ENCODE peak calls at places on chromosomes 7 and 10, in nine cellular contexts. X, Q, D, O, E, C, W, G and A are unnamed samples.

GRCh38 chr7:50690541-50691011 is 92.1 kb downstream of the GRB10 start:
- DNase-seq in X (no peak), D (no peak), Q (no peak), W (no peak), E (no peak), G (no peak), C (no peak), O (no peak), A (peak)

GRCh38 chr7:122717356-122718089 is 14.8 kb upstream of the RNF148 start:
- DNase-seq in O (no peak), G (no peak), E (no peak), C (no peak), W (no peak), X (no peak), Q (no peak), D (no peak), A (no peak)

GRCh38 chr7:51376420-51377092 is 59.9 kb upstream of the COBL start:
- DNase-seq in W (no peak), O (no peak), X (peak), D (peak), C (peak), E (no peak), G (no peak), Q (peak), A (no peak)

GRCh38 chr10:86821600-86821999 is 65.2 kb downstream of the BMPR1A start:
- DNase-seq in Q (no peak), D (no peak), W (no peak), O (no peak), G (no peak), X (peak), E (no peak), C (no peak), A (no peak)

GRCh38 chr10:22433875-22434274 is 88.6 kb downstream of the SPAG6 start:
- DNase-seq in O (peak), E (no peak), C (peak), Q (peak), G (no peak), W (no peak), D (peak), X (peak), A (no peak)

GRCh38 chr10:28947209-28947608 is 269.9 kb downstream of the BAMBI start:
- DNase-seq in Q (peak), D (no peak), C (no peak), O (no peak), X (peak), E (no peak), W (no peak), G (no peak), A (no peak)

GRCh38 chr10:52879181-52879607 is 106.6 kb upstream of the MBL2 start:
- DNase-seq in C (peak), G (no peak), O (no peak), Q (no peak), E (no peak), D (no peak), W (no peak), X (peak), A (no peak)

GRCh38 chr7:16433568-16434122 is 12.3 kb upstream of the CRPPA start:
- DNase-seq in X (no peak), E (no peak), Q (no peak), C (no peak), G (no peak), W (no peak), D (no peak), O (no peak), A (no peak)

GRCh38 chr7:117019287-117019686 is 66.0 kb downstream of the ST7 start:
- DNase-seq in E (no peak), W (no peak), D (peak), C (peak), Q (no peak), O (no peak), G (no peak), X (no peak), A (no peak)

DNA sequence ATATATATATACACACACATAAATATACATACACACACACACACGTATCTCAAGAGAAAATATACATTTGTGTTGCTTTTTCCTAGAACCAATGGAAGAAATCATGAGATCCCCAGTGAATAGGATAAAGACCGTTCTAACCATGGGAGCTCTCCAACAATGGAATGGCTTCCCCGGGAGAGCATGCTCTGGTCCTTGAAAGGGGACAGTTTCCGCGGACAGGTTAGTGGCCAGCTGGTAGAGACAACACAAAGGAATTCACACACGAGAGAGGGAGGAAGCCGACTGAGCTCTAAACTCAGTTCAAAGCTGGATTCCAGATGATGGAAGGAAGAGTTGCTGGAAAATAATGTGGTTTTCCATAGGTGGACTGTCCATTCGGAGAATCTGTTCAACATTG is 72.7 kb downstream of the SLC37A3 start:
- DNase-seq in Q (no peak), D (no peak), C (no peak), G (no peak), W (no peak), O (peak), X (no peak), E (no peak), A (peak)
- H3K4me3 ChIP-seq in Q (no peak), D (no peak), C (no peak), G (no peak), W (no peak), O (no peak), X (no peak), E (no peak), A (no peak)

GRCh38 chr7:106289848-106290247 is 5.1 kb upstream of the NAMPT start:
- DNase-seq in Q (no peak), G (no peak), O (no peak), X (peak), E (no peak), W (no peak), C (peak), D (no peak), A (no peak)

GRCh38 chr7:106285051-106285800 is 443 bp upstream of the NAMPT start:
- DNase-seq in O (peak), E (peak), X (peak), W (peak), G (peak), D (peak), Q (peak), C (peak), A (peak)

GRCh38 chr7:106285801-106286492 is 1.2 kb upstream of the NAMPT start:
- DNase-seq in Q (no peak), G (no peak), W (peak), D (no peak), O (no peak), E (peak), C (no peak), X (no peak), A (no peak)

GRCh38 chr7:106290319-106290718 is 5.5 kb upstream of the NAMPT start:
- DNase-seq in G (no peak), C (no peak), W (no peak), D (no peak), X (no peak), O (no peak), E (no peak), Q (peak), A (no peak)

DNA sequence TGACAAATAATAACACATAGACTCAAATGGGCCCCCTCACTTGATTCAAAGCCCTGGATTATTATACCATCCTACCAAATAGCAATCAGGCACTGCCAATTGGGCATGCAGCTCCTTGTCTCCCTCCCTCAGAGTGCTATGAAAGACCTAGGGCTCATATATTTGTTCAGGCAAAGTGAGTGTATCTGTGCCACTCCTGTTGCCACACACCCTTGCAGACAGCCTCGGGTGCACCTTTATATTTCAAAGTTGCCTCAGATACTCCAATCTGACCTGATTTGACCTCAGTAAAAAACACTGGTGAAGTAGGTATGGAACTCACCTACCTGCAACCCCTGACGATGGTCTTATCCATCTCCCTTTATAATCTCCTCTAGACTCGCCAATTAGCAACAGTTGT is 3.0 kb upstream of the NAMPT start:
- DNase-seq in G (no peak), E (no peak), Q (no peak), C (no peak), W (no peak), O (no peak), X (no peak), D (no peak), A (no peak)
- TF ChIP-seq EZH2phosphoT487 in G (no peak), E (no peak), Q (no peak), C (no peak), W (no peak), O (no peak), X (no peak), D (no peak), A (no peak)

GRCh38 chr10:100372415-100373297 is 25.6 kb downstream of the SCD start:
- DNase-seq in W (no peak), D (no peak), X (peak), C (no peak), Q (no peak), E (no peak), O (no peak), G (no peak), A (no peak)
- H3K4me3 ChIP-seq in W (peak), D (peak), X (peak), C (peak), Q (no peak), E (peak), O (peak), G (peak), A (peak)

GRCh38 chr7:157568785-157569584 is 232.2 kb downstream of the DNAJB6 start:
- DNase-seq in G (peak), D (no peak), Q (peak), X (peak), W (peak), O (peak), C (no peak), E (peak), A (peak)
- TF ChIP-seq EZH2phosphoT487 in G (no peak), D (no peak), Q (no peak), X (no peak), W (no peak), O (no peak), C (no peak), E (no peak), A (no peak)

GRCh38 chr7:150342119-150342405 is 633 bp upstream of the RARRES2 start:
- DNase-seq in G (no peak), X (no peak), O (no peak), W (no peak), C (no peak), E (no peak), Q (no peak), D (no peak), A (no peak)

GRCh38 chr7:150341263-150342118 is at the start of gene RARRES2:
- DNase-seq in Q (peak), X (no peak), E (no peak), G (peak), C (no peak), O (peak), W (no peak), D (no peak), A (peak)

GRCh38 chr7:150339369-150339768 is 2.1 kb downstream of the RARRES2 start:
- DNase-seq in C (no peak), Q (no peak), O (no peak), W (no peak), X (no peak), E (no peak), G (no peak), D (no peak), A (no peak)

GRCh38 chr7:150340024-150340749 is 1.2 kb downstream of the RARRES2 start:
- DNase-seq in Q (peak), G (no peak), E (no peak), X (peak), O (peak), C (no peak), D (no peak), W (no peak), A (peak)

DNA sequence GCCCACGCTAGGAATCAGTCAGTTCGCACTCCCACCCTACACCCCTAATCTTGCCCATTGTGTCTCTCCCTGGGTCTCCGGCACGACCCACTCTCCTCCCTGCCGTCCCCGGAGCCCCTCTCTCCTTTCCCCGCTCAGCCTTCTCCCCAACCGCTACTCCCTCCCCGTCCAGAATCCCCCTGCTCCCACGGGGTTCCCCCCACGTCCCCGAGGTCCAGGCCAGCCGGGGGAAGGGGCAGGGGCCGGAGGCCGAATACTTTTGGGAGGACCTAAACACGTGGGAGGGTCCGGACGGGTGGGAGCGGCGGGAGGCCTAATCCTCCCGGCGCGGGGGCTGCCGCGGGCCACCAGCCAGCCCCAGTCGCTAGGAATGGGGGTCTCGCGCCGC is 560 bp downstream of the RARRES2 start:
- DNase-seq in C (no peak), W (no peak), G (no peak), E (no peak), X (no peak), O (no peak), Q (no peak), D (no peak), A (no peak)
- H3K4me3 ChIP-seq in C (no peak), W (no peak), G (no peak), E (no peak), X (no peak), O (peak), Q (peak), D (no peak), A (peak)

GRCh38 chr10:132572545-132572937 is 35.0 kb downstream of the INPP5A start:
- DNase-seq in O (no peak), C (peak), W (no peak), E (peak), D (no peak), Q (no peak), X (peak), G (no peak), A (peak)

GRCh38 chr10:132575320-132576201 is 38.0 kb downstream of the INPP5A start:
- DNase-seq in D (no peak), Q (peak), E (no peak), O (no peak), C (peak), X (no peak), W (no peak), G (no peak), A (no peak)

GRCh38 chr10:132574288-132574687 is 36.7 kb downstream of the INPP5A start:
- DNase-seq in X (no peak), W (no peak), E (no peak), D (no peak), C (no peak), Q (no peak), O (no peak), G (no peak), A (no peak)

GRCh38 chr10:132576671-132577349 is 39.2 kb downstream of the INPP5A start:
- DNase-seq in Q (no peak), W (no peak), D (no peak), C (no peak), G (no peak), O (no peak), E (no peak), X (no peak), A (no peak)

DNA sequence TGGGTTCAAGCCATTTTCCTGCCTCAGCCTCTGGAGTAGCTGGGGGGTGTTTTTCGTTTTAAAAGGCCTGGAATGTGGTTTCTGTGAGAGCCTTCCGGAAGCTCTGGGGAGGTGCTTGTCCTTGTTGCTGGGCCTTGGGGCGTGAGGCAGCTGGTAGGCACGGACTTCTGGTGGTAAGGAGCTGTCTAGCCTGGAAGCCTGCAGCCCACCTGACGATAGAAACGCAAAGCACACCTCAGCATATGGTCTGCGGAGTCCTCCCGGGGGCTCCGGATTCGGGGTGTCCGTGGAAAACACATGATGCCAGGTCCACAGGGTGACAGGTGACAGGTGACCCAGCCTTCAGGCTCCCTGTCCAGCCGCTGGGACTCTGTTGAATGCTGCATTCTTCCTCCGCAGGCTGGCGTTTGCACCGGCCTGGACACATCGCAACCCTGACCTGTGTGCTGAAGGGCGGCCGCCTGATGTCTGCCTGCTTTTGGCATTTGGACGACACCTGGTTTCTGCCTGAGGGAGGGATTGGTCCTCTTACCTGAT is 37.3 kb downstream of the INPP5A start:
- DNase-seq in C (peak), E (no peak), X (no peak), G (no peak), O (peak), W (no peak), D (no peak), Q (no peak), A (peak)
- TF ChIP-seq EZH2phosphoT487 in C (no peak), E (no peak), X (no peak), G (no peak), O (no peak), W (no peak), D (no peak), Q (no peak), A (no peak)